ENCODE peak calls at places on chromosomes 13 and 19, in six cellular contexts. N is pons, I is progenitor cell of endocrine pancreas, R is GM04504, D is hypothalamus, W is Caki2. E is an unnamed sample.

GRCh38 chr19:4393947-4394590 is 6.3 kb downstream of the SH3GL1 start:
- DNase-seq in N (no peak), I (no peak), R (no peak), D (no peak), W (no peak), E (no peak)

GRCh38 chr19:44748426-44749254 is at the start of gene BCL3:
- DNase-seq in N (no peak), I (no peak), R (peak), D (no peak), W (peak), E (no peak)

GRCh38 chr13:72782717-72783116 is 784 bp downstream of the PIBF1 start:
- DNase-seq in N (no peak), I (no peak), R (peak), D (no peak), W (peak), E (no peak)

GRCh38 chr13:74687452-74688180 is 553.4 kb upstream of the KLF12 start:
- DNase-seq in N (no peak), I (no peak), R (no peak), D (no peak), W (no peak), E (no peak)

GRCh38 chr19:50300814-50301606 is 28.2 kb downstream of the KCNC3 start:
- DNase-seq in N (no peak), I (no peak), R (peak), D (no peak), W (peak), E (peak)

GRCh38 chr19:41427647-41428480 is 690 bp upstream of the B3GNT8 start:
- DNase-seq in N (no peak), I (no peak), R (no peak), D (no peak), W (no peak), E (no peak)

GRCh38 chr19:19120308-19121156 is 17.7 kb downstream of the TMEM161A start:
- DNase-seq in N (no peak), I (peak), R (no peak), D (no peak), W (peak), E (no peak)

GRCh38 chr19:45547965-45548609 is 36.5 kb downstream of the OPA3 start:
- DNase-seq in N (no peak), I (no peak), R (peak), D (no peak), W (peak), E (peak)

GRCh38 chr19:30669329-30670010 is 297.3 kb downstream of the ZNF536 start:
- DNase-seq in N (no peak), I (peak), R (no peak), D (peak), W (peak), E (no peak)

GRCh38 chr13:106649495-106649894 is 81.6 kb upstream of the ARGLU1 start:
- DNase-seq in N (no peak), I (no peak), R (no peak), D (no peak), W (peak), E (peak)

GRCh38 chr13:30866692-30867669 is 39.1 kb upstream of the MEDAG start:
- DNase-seq in N (no peak), I (no peak), R (no peak), D (no peak), W (no peak), E (no peak)